ENCODE peak calls at places on chromosome 4, in seven cellular contexts. C, S, X, B, W, Z and M are unnamed samples.

GRCh38 chr4:79049840-79050520 is 110.7 kb upstream of the PAQR3 start:
- DNase-seq in B (no peak), W (no peak), Z (peak), X (no peak), S (no peak), C (no peak), M (no peak)

GRCh38 chr4:8457646-8458045 is 17.1 kb downstream of the TRMT44 start:
- DNase-seq in C (no peak), S (no peak), Z (no peak), X (no peak), W (no peak), B (no peak), M (no peak)

GRCh38 chr4:150343796-150344195 is 238.2 kb upstream of the MAB21L2 start:
- DNase-seq in Z (no peak), B (no peak), C (no peak), S (no peak), X (no peak), W (no peak), M (no peak)

GRCh38 chr4:145804134-145804533 is 124.2 kb downstream of the C4orf51 start:
- DNase-seq in W (no peak), X (no peak), Z (peak), C (no peak), B (no peak), S (peak), M (peak)

GRCh38 chr4:7784131-7784870 is 155.4 kb downstream of the AFAP1 start:
- DNase-seq in X (no peak), Z (no peak), B (peak), C (no peak), W (peak), S (no peak), M (no peak)

GRCh38 chr4:133151681-133152329 is 2.7 kb downstream of the PCDH10 start:
- DNase-seq in S (no peak), C (no peak), W (no peak), B (no peak), Z (no peak), X (no peak), M (peak)

GRCh38 chr4:140140566-140140965 is 13.4 kb downstream of the MAML3 start:
- DNase-seq in W (no peak), B (no peak), Z (no peak), C (no peak), S (no peak), X (no peak), M (no peak)

GRCh38 chr4:100742045-100742444 is 224.2 kb upstream of the EMCN start:
- DNase-seq in W (no peak), B (no peak), X (no peak), S (peak), Z (peak), C (no peak), M (peak)

GRCh38 chr4:41189669-41190068 is 24.7 kb downstream of the APBB2 start:
- DNase-seq in S (no peak), B (no peak), C (no peak), Z (no peak), X (no peak), W (no peak), M (no peak)

GRCh38 chr4:16264798-16265197 is 38.5 kb upstream of the TAPT1 start:
- DNase-seq in X (no peak), Z (peak), B (no peak), C (peak), S (peak), W (no peak), M (peak)

GRCh38 chr4:41656572-41657301 is 91.8 kb downstream of the PHOX2B start:
- DNase-seq in B (no peak), Z (peak), S (no peak), X (no peak), W (no peak), C (no peak), M (no peak)

GRCh38 chr4:104516884-104517283 is 22.2 kb upstream of the CXXC4 start:
- DNase-seq in B (no peak), X (no peak), C (no peak), W (no peak), Z (no peak), S (no peak), M (no peak)